ENCODE peak calls at places on chromosomes 16 and 17, in eight cellular contexts. E is HS-5, U is HS-27A, R is fibroblast of the aortic adventitia, J is H54, X is amygdala, B is cardiac muscle cell, D is erythroblast. P is an unnamed sample.
A peak's percentile ranks its signal among the peaks of the same experiment; 100 is the strongest.

GRCh38 chr17:17988427-17988945 is 15.8 kb downstream of the DRC3 start:
- DNase-seq in X (no peak), E (no peak), B (no peak), J (no peak), D (no peak), U (no peak), R (no peak), P (no peak)

GRCh38 chr16:68711421-68712139 is 25.5 kb upstream of the CDH1 start:
- DNase-seq in D (no peak), J (no peak), U (no peak), R (no peak), X (no peak), B (no peak), E (no peak), P (no peak)

GRCh38 chr16:73172621-73173312 is 124.8 kb upstream of the ZFHX3 start:
- DNase-seq in D (no peak), X (no peak), B (peak; percentile 30), R (peak; percentile 98), U (peak; percentile 42), E (peak; percentile 85), J (peak; percentile 36), P (no peak)

GRCh38 chr17:16075949-16076348 is 76.3 kb downstream of the TTC19 start:
- DNase-seq in J (no peak), R (no peak), X (no peak), B (no peak), D (no peak), E (no peak), U (no peak), P (no peak)

GRCh38 chr17:3693829-3694231 is 2.1 kb downstream of the P2RX5 start:
- DNase-seq in D (no peak), R (no peak), X (no peak), J (no peak), U (no peak), B (no peak), E (no peak), P (no peak)

GRCh38 chr17:27788919-27789318 is 11.4 kb downstream of the NOS2 start:
- DNase-seq in X (no peak), R (no peak), U (no peak), E (no peak), B (no peak), J (no peak), D (no peak), P (no peak)

GRCh38 chr16:67426022-67426421 is 4.9 kb upstream of the HSD11B2 start:
- DNase-seq in U (no peak), D (no peak), B (no peak), J (no peak), R (no peak), E (no peak), X (no peak), P (no peak)

GRCh38 chr16:67967956-67968439 is 439 bp downstream of the SLC12A4 start:
- DNase-seq in R (peak; percentile 32), U (no peak), J (peak; percentile 35), E (no peak), X (no peak), D (peak; percentile 80), B (no peak), P (no peak)

GRCh38 chr17:65634533-65634932 is 73.1 kb upstream of the AXIN2 start:
- DNase-seq in J (no peak), D (no peak), E (no peak), R (no peak), X (no peak), B (no peak), U (no peak), P (no peak)

GRCh38 chr16:85149776-85150175 is 37.5 kb upstream of the CIBAR2 start:
- DNase-seq in R (no peak), U (no peak), J (no peak), E (no peak), B (no peak), X (no peak), D (no peak), P (no peak)

GRCh38 chr16:29943846-29944669 is 17.8 kb upstream of the TMEM219 start:
- DNase-seq in E (peak; percentile 99), D (no peak), J (peak; percentile 77), X (no peak), U (peak; percentile 94), B (peak; percentile 27), R (peak; percentile 98), P (no peak)

GRCh38 chr17:35087731-35088646 is 24.5 kb upstream of the RFFL start:
- DNase-seq in E (no peak), X (peak; percentile 42), R (peak; percentile 49), B (peak; percentile 70), J (peak; percentile 24), D (peak; percentile 75), U (no peak), P (no peak)

GRCh38 chr17:66988069-66988798 is 23.7 kb downstream of the CACNG4 start:
- DNase-seq in X (no peak), D (no peak), E (no peak), U (no peak), B (no peak), R (no peak), J (no peak), P (no peak)

GRCh38 chr16:65667013-65667578 is 545.2 kb upstream of the CDH11 start:
- DNase-seq in X (no peak), J (no peak), E (no peak), R (peak; percentile 46), B (peak; percentile 17), U (no peak), D (no peak), P (no peak)

GRCh38 chr17:8163978-8164814 is 1.4 kb upstream of the VAMP2 start:
- DNase-seq in R (peak; percentile 22), D (peak; percentile 75), J (no peak), X (no peak), U (no peak), B (peak; percentile 34), E (no peak), P (peak; percentile 66)

GRCh38 chr16:81385031-81385756 is 59.4 kb upstream of the CMIP start:
- DNase-seq in E (no peak), D (no peak), R (no peak), X (no peak), U (no peak), B (no peak), J (no peak), P (no peak)

GRCh38 chr17:77528516-77529327 is 388.0 kb downstream of the SEC14L1 start:
- DNase-seq in U (no peak), R (no peak), B (peak; percentile 84), J (no peak), E (no peak), D (no peak), X (no peak), P (no peak)

GRCh38 chr17:58284613-58285421 is 4.1 kb upstream of the MPO start:
- DNase-seq in J (no peak), D (no peak), R (no peak), U (no peak), X (no peak), B (no peak), E (no peak), P (no peak)

GRCh38 chr17:79991924-79992656 is 43.6 kb downstream of the TBC1D16 start:
- DNase-seq in U (no peak), R (no peak), E (no peak), B (no peak), D (no peak), X (no peak), J (no peak), P (no peak)

GRCh38 chr17:82703935-82704865 is 5.7 kb upstream of the RAB40B start:
- DNase-seq in U (no peak), D (no peak), E (no peak), R (no peak), X (no peak), J (no peak), B (no peak), P (no peak)

GRCh38 chr16:66662445-66663194 is 33.9 kb downstream of the CMTM4 start:
- DNase-seq in X (no peak), E (no peak), J (peak; percentile 14), D (peak; percentile 32), B (peak; percentile 35), R (peak; percentile 59), U (no peak), P (no peak)